ENCODE peak calls at places on chromosomes 6 and 20, in eight cellular contexts. Y is hypothalamus, B is right lobe of liver, F is A549, T is head of caudate nucleus, C is OCI-LY7, Q is HEK293T, L is sciatic nerve. I is an unnamed sample.

GRCh38 chr20:46709459-46710148 is at the start of gene SLC2A10:
- DNase-seq in Y (no peak), B (peak; percentile 81), F (no peak), T (peak; percentile 37), C (no peak), Q (peak; percentile 53), L (peak; percentile 85), I (no peak)

GRCh38 chr6:31541059-31541657 is 645 bp downstream of the DDX39B start:
- DNase-seq in Y (no peak), B (no peak), F (peak; percentile 40), T (no peak), C (peak; percentile 83), Q (peak; percentile 54), L (peak; percentile 65), I (peak; percentile 58)

GRCh38 chr6:134707342-134707982 is 242.4 kb downstream of the ALDH8A1 start:
- DNase-seq in Y (no peak), B (no peak), F (peak; percentile 83), T (no peak), C (no peak), Q (peak; percentile 55), L (no peak), I (no peak)

GRCh38 chr6:134502614-134503541 is 185.0 kb upstream of the SGK1 start:
- DNase-seq in Y (no peak), B (peak; percentile 80), F (no peak), T (peak; percentile 35), C (no peak), Q (no peak), L (no peak), I (no peak)

GRCh38 chr6:40881501-40881900 is 157.5 kb downstream of the UNC5CL start:
- DNase-seq in Y (no peak), B (no peak), F (no peak), T (no peak), C (no peak), Q (no peak), L (no peak), I (no peak)

GRCh38 chr20:23686046-23686750 is 2.6 kb downstream of the CST4 start:
- DNase-seq in Y (no peak), B (no peak), F (no peak), T (no peak), C (no peak), Q (no peak), L (no peak), I (no peak)

GRCh38 chr20:56257604-56258003 is 9.1 kb downstream of the MC3R start:
- DNase-seq in Y (no peak), B (no peak), F (no peak), T (no peak), C (no peak), Q (no peak), L (no peak), I (no peak)

GRCh38 chr6:155635416-155635815 is 179.8 kb upstream of the NOX3 start:
- DNase-seq in Y (no peak), B (no peak), F (no peak), T (no peak), C (peak; percentile 13), Q (no peak), L (no peak), I (no peak)

GRCh38 chr6:3120765-3121089 is 2.2 kb downstream of the BPHL start:
- DNase-seq in Y (no peak), B (no peak), F (no peak), T (no peak), C (no peak), Q (no peak), L (no peak), I (no peak)

GRCh38 chr6:41271901-41272395 is 14.5 kb downstream of the TREM1 start:
- DNase-seq in Y (no peak), B (peak; percentile 70), F (no peak), T (peak; percentile 65), C (no peak), Q (no peak), L (no peak), I (no peak)

GRCh38 chr6:5695260-5696245 is 311.2 kb downstream of the NRN1 start:
- DNase-seq in Y (no peak), B (no peak), F (no peak), T (no peak), C (peak; percentile 19), Q (no peak), L (no peak), I (no peak)

GRCh38 chr6:88843040-88843439 is 120.4 kb downstream of the RNGTT start:
- DNase-seq in Y (no peak), B (no peak), F (no peak), T (no peak), C (no peak), Q (no peak), L (no peak), I (no peak)

GRCh38 chr20:60210779-60211617 is 252.8 kb downstream of the CDH26 start:
- DNase-seq in Y (peak; percentile 10), B (peak; percentile 74), F (peak; percentile 49), T (peak; percentile 85), C (peak; percentile 55), Q (peak; percentile 79), L (peak; percentile 87), I (peak; percentile 4)

GRCh38 chr20:5670137-5670536 is 80.1 kb upstream of the SHLD1 start:
- DNase-seq in Y (no peak), B (no peak), F (no peak), T (no peak), C (no peak), Q (no peak), L (no peak), I (no peak)

GRCh38 chr20:11207749-11208502 is 534.1 kb upstream of the JAG1 start:
- DNase-seq in Y (no peak), B (no peak), F (peak; percentile 98), T (no peak), C (no peak), Q (no peak), L (no peak), I (no peak)

GRCh38 chr6:7909323-7910276 is 988 bp downstream of the TXNDC5 start:
- DNase-seq in Y (peak; percentile 21), B (peak; percentile 94), F (peak; percentile 46), T (peak; percentile 64), C (peak; percentile 46), Q (peak; percentile 75), L (peak; percentile 75), I (no peak)

GRCh38 chr20:11229772-11230171 is 556.0 kb upstream of the JAG1 start:
- DNase-seq in Y (no peak), B (no peak), F (peak; percentile 66), T (no peak), C (no peak), Q (no peak), L (no peak), I (no peak)

GRCh38 chr20:1809121-1809520 is 86.1 kb upstream of the SIRPA start:
- DNase-seq in Y (no peak), B (no peak), F (peak; percentile 81), T (peak; percentile 13), C (no peak), Q (no peak), L (no peak), I (no peak)

GRCh38 chr6:34912715-34913464 is 23.8 kb downstream of the ANKS1A start:
- DNase-seq in Y (no peak), B (no peak), F (no peak), T (no peak), C (peak; percentile 10), Q (no peak), L (no peak), I (no peak)

GRCh38 chr6:36545767-36546663 is 1.3 kb downstream of the STK38 start:
- DNase-seq in Y (no peak), B (no peak), F (no peak), T (peak; percentile 16), C (peak; percentile 47), Q (no peak), L (no peak), I (no peak)